ENCODE peak calls at places on chromosomes 5 and 9, in four cellular contexts. Z is HepG2, T is A549, E is K562. S is an unnamed sample.

GRCh38 chr9:114314881-114315722 is 7.8 kb upstream of the ORM1 start:
- DNase-seq in T (no peak), Z (no peak), E (no peak), S (no peak)

GRCh38 chr5:141484499-141485304 is at the start of gene PCDHGC4:
- DNase-seq in T (no peak), E (no peak), Z (no peak), S (peak; percentile 91)

GRCh38 chr5:68465133-68465532 is 249.6 kb downstream of the PIK3R1 start:
- DNase-seq in T (no peak), E (no peak), Z (no peak), S (no peak)

GRCh38 chr9:107029146-107029545 is 166.2 kb downstream of the ZNF462 start:
- DNase-seq in E (no peak), T (no peak), Z (no peak), S (no peak)

GRCh38 chr9:22050924-22051323 is 41.8 kb upstream of the CDKN2B start:
- DNase-seq in T (no peak), E (no peak), Z (no peak), S (no peak)

GRCh38 chr9:4588721-4589120 is 73.4 kb upstream of the PLPP6 start:
- DNase-seq in Z (no peak), E (no peak), T (no peak), S (no peak)

GRCh38 chr9:88821749-88822106 is 169.5 kb upstream of the S1PR3 start:
- DNase-seq in E (no peak), Z (no peak), T (no peak), S (no peak)

GRCh38 chr9:83220737-83221136 is 157.8 kb upstream of the RASEF start:
- DNase-seq in T (no peak), Z (peak; percentile 30), E (no peak), S (no peak)

GRCh38 chr5:95392593-95393182 is 1.5 kb downstream of the FAM81B start:
- DNase-seq in T (peak; percentile 20), E (peak; percentile 14), Z (peak; percentile 7), S (peak; percentile 76)

GRCh38 chr9:133771486-133772482 is 33.6 kb upstream of the SARDH start:
- DNase-seq in Z (no peak), T (no peak), E (no peak), S (no peak)

GRCh38 chr5:151078490-151079262 is 2.2 kb downstream of the TNIP1 start:
- DNase-seq in T (no peak), Z (no peak), E (no peak), S (no peak)

GRCh38 chr9:17486401-17486800 is 92.5 kb upstream of the SH3GL2 start:
- DNase-seq in Z (no peak), E (no peak), T (no peak), S (no peak)

GRCh38 chr9:6307551-6308096 is 20.6 kb upstream of the TPD52L3 start:
- DNase-seq in E (no peak), T (no peak), Z (no peak), S (peak; percentile 15)

GRCh38 chr5:17024686-17025180 is 88.6 kb upstream of the MYO10 start:
- DNase-seq in E (no peak), T (peak; percentile 31), Z (no peak), S (no peak)

GRCh38 chr5:135644816-135645215 is 66.0 kb upstream of the CXCL14 start:
- DNase-seq in T (no peak), Z (no peak), E (no peak), S (no peak)

GRCh38 chr5:127875235-127876021 is 172.2 kb downstream of the CCDC192 start:
- DNase-seq in T (peak; percentile 93), E (peak; percentile 16), Z (peak; percentile 75), S (peak; percentile 76)

GRCh38 chr9:1910269-1910811 is 104.8 kb upstream of the SMARCA2 start:
- DNase-seq in E (no peak), Z (no peak), T (no peak), S (peak; percentile 30)

GRCh38 chr5:143952809-143953208 is 140.8 kb downstream of the HMHB1 start:
- DNase-seq in T (no peak), Z (no peak), E (no peak), S (no peak)

GRCh38 chr9:35930990-35931389 is 21.7 kb downstream of the SPAAR start:
- DNase-seq in T (no peak), Z (no peak), E (no peak), S (no peak)

GRCh38 chr9:13278368-13279246 is 885 bp downstream of the MPDZ start:
- DNase-seq in E (peak; percentile 25), Z (peak; percentile 37), T (peak; percentile 71), S (peak; percentile 67)

GRCh38 chr5:168302785-168303184 is 11.3 kb downstream of the WWC1 start:
- DNase-seq in E (no peak), T (peak; percentile 64), Z (no peak), S (no peak)

GRCh38 chr5:65926276-65926761 is at the start of gene ERBIN:
- DNase-seq in T (peak; percentile 73), Z (peak; percentile 41), E (peak; percentile 53), S (peak; percentile 64)

GRCh38 chr5:165834922-165835321 is 2329.5 kb downstream of the MAT2B start:
- DNase-seq in E (no peak), T (no peak), Z (no peak), S (no peak)

GRCh38 chr9:83935276-83935890 is 14.2 kb upstream of the KIF27 start:
- DNase-seq in Z (no peak), T (no peak), E (no peak), S (peak; percentile 70)

GRCh38 chr5:99102073-99102697 is 173.4 kb upstream of the CHD1 start:
- DNase-seq in T (no peak), E (no peak), Z (no peak), S (no peak)

GRCh38 chr5:67154518-67155206 is 41.9 kb downstream of the CD180 start:
- DNase-seq in Z (no peak), E (no peak), T (no peak), S (no peak)

GRCh38 chr9:114938687-114939575 is 8.5 kb upstream of the TNFSF8 start:
- DNase-seq in Z (no peak), T (no peak), E (no peak), S (no peak)

GRCh38 chr5:135242496-135243193 is 156.4 kb downstream of the MACROH2A1 start:
- DNase-seq in T (no peak), Z (no peak), E (no peak), S (no peak)

GRCh38 chr5:77627869-77628674 is 10.4 kb downstream of the OTP start:
- DNase-seq in E (no peak), T (no peak), Z (no peak), S (peak; percentile 78)

GRCh38 chr9:134564431-134565170 is 77.0 kb upstream of the COL5A1 start:
- DNase-seq in T (no peak), E (no peak), Z (no peak), S (no peak)

GRCh38 chr5:74199436-74200210 is 440.9 kb downstream of the ENC1 start:
- DNase-seq in Z (no peak), T (peak; percentile 18), E (no peak), S (no peak)

GRCh38 chr9:22997923-22998322 is 551.3 kb downstream of the DMRTA1 start:
- DNase-seq in E (no peak), T (no peak), Z (no peak), S (no peak)

GRCh38 chr5:666816-667498 is 26.2 kb downstream of the TPPP start:
- DNase-seq in E (no peak), Z (no peak), T (no peak), S (no peak)

GRCh38 chr9:94611638-94612068 is 18.0 kb upstream of the FBP2 start:
- DNase-seq in Z (no peak), T (no peak), E (no peak), S (no peak)

GRCh38 chr9:84862786-84863185 is 193.3 kb downstream of the NTRK2 start:
- DNase-seq in E (no peak), T (peak; percentile 12), Z (no peak), S (peak; percentile 89)

GRCh38 chr9:131999692-132000551 is 79.7 kb downstream of the MED27 start:
- DNase-seq in T (no peak), Z (no peak), E (no peak), S (no peak)

GRCh38 chr9:108869092-108869725 is 7.1 kb downstream of the ACTL7A start:
- DNase-seq in E (no peak), T (peak; percentile 22), Z (peak; percentile 97), S (no peak)
- TF ChIP-seq REST in E (no peak), T (no peak), Z (no peak), S (no peak)

DNA sequence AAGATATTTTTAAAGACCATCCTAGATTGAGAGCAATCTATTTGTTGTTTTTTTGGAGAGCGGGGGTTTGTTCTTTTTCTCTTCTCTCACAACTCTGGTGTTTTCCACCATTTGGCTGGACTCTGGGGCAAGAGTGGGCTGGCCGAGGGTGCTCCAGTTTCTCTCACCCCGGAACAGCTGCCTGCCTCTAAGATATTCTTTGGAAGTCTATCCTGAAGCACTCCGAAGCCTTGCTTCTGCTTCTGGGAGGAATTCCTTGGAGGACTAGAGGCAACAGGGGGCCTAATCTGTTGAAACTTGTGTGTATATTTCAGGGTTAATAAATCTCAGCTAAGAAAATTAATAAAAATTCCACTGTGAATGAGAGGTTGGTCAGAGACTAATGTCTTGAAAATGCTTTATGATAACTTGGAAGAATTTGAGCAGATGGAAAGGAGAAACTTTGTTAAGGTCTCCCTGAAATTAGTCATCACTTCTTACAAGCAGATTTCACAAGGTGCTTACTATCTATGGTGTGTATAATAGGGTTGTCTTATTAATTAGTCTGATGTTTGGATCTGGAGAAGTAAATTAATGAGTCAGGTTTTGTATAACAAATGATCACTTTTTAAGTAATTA is 3.9 kb downstream of the MAN2A1 start:
- DNase-seq in E (no peak), T (no peak), Z (no peak), S (no peak)
- TF ChIP-seq JUNB in E (no peak), T (no peak), Z (no peak), S (no peak)

GRCh38 chr9:118782790-118783463 is 586.3 kb downstream of the BRINP1 start:
- DNase-seq in Z (no peak), E (no peak), T (no peak), S (no peak)
- H3K4me2 ChIP-seq in Z (no peak overlapping the region), E (no peak overlapping the region), T (no peak overlapping the region), S (no peak overlapping the region)

GRCh38 chr5:164007062-164007461 is 501.6 kb downstream of the MAT2B start:
- DNase-seq in E (no peak), T (no peak), Z (no peak), S (no peak)
- TF ChIP-seq REST in E (no peak), T (peak; percentile 72), Z (peak; percentile 49), S (peak; percentile 6)

S was measured in GM23338.